ENCODE peak calls at places on chromosomes 11 and 22, in four cellular contexts. I is NT2/D1, A is H1, W is right atrium auricular region. Y is an unnamed sample.

GRCh38 chr11:77374611-77375031 is 73.1 kb upstream of the GDPD4 start:
- DNase-seq in I (no peak), A (no peak), W (no peak), Y (no peak)

GRCh38 chr22:37218771-37219411 is 6.6 kb upstream of the SSTR3 start:
- DNase-seq in I (no peak), A (no peak), W (no peak), Y (no peak)

GRCh38 chr22:26134654-26135330 is 34.5 kb upstream of the SEZ6L start:
- DNase-seq in I (no peak), A (peak; percentile 58), W (no peak), Y (no peak)

GRCh38 chr11:60910281-60910687 is 3.7 kb upstream of the TMEM109 start:
- DNase-seq in I (no peak), A (no peak), W (no peak), Y (no peak)

GRCh38 chr11:126815111-126815510 is 185.5 kb downstream of the KIRREL3 start:
- DNase-seq in I (no peak), A (no peak), W (no peak), Y (no peak)

GRCh38 chr11:49302360-49302759 is 94.0 kb upstream of the FOLH1 start:
- DNase-seq in I (no peak), A (no peak), W (no peak), Y (no peak)

GRCh38 chr11:134667175-134667500 is 255.1 kb upstream of the B3GAT1 start:
- DNase-seq in I (no peak), A (no peak), W (no peak), Y (no peak)

GRCh38 chr11:66846671-66847091 is 3.4 kb downstream of the RCE1 start:
- DNase-seq in I (no peak), A (no peak), W (no peak), Y (no peak)

GRCh38 chr22:19001204-19001603 is 65.1 kb upstream of the PRODH start:
- DNase-seq in I (no peak), A (no peak), W (no peak), Y (no peak)

GRCh38 chr11:9438611-9439010 is 22.2 kb upstream of the ZNF143 start:
- DNase-seq in I (no peak), A (no peak), W (no peak), Y (no peak)

GRCh38 chr11:35166369-35167360 is 27.7 kb downstream of the CD44 start:
- DNase-seq in I (no peak), A (no peak), W (peak; percentile 64), Y (no peak)

GRCh38 chr11:72446929-72447753 is 12.8 kb upstream of the CLPB start:
- DNase-seq in I (peak; percentile 27), A (no peak), W (no peak), Y (peak; percentile 76)

GRCh38 chr11:71372693-71373657 is 75.2 kb downstream of the DHCR7 start:
- DNase-seq in I (peak; percentile 15), A (no peak), W (no peak), Y (peak; percentile 14)

GRCh38 chr22:45553333-45554039 is 50.8 kb downstream of the FBLN1 start:
- DNase-seq in I (peak; percentile 64), A (peak; percentile 95), W (peak; percentile 88), Y (peak; percentile 87)

GRCh38 chr22:46747646-46748045 is 9.6 kb upstream of the CERK start:
- DNase-seq in I (no peak), A (no peak), W (no peak), Y (no peak)

GRCh38 chr11:1561955-1562354 is 10.1 kb downstream of the DUSP8 start:
- DNase-seq in I (no peak), A (no peak), W (no peak), Y (no peak)

GRCh38 chr22:23226497-23226850 is 46.2 kb downstream of the BCR start:
- DNase-seq in I (no peak), A (no peak), W (no peak), Y (no peak)

GRCh38 chr11:86672007-86672621 is at the start of gene ME3:
- DNase-seq in I (no peak), A (peak; percentile 76), W (peak; percentile 80), Y (peak; percentile 62)
- H3K4me3 ChIP-seq in I (peak within 1 kb of the TSS; percentile 53), A (peak within 1 kb of the TSS; percentile 69), W (peak within 1 kb of the TSS; percentile 77), Y (peak within 1 kb of the TSS; percentile 41)

DNA sequence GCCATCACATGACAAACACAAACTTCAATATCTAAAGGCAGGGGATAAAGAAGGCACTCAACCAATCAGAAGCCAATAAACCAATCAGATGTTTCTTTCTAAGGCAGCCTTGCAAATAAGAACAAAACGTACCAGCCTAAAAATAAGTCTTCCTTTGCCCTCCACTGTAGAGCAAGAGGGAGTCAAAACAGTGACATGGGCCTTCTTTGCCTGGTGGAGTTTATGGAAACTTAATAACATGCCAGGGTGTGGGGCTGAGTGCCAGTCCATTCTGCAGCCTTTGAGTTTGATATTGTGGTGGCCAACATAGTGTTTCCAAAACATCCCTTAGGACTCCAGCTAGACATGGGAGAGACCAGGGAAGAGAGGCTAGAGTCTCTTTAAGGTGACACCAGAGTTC is 126.1 kb upstream of the NECTIN1 start:
- DNase-seq in I (no peak), A (no peak), W (no peak), Y (no peak)
- H3K4me3 ChIP-seq in I (no peak overlapping the region), A (no peak overlapping the region), W (no peak overlapping the region), Y (no peak overlapping the region)

DNA sequence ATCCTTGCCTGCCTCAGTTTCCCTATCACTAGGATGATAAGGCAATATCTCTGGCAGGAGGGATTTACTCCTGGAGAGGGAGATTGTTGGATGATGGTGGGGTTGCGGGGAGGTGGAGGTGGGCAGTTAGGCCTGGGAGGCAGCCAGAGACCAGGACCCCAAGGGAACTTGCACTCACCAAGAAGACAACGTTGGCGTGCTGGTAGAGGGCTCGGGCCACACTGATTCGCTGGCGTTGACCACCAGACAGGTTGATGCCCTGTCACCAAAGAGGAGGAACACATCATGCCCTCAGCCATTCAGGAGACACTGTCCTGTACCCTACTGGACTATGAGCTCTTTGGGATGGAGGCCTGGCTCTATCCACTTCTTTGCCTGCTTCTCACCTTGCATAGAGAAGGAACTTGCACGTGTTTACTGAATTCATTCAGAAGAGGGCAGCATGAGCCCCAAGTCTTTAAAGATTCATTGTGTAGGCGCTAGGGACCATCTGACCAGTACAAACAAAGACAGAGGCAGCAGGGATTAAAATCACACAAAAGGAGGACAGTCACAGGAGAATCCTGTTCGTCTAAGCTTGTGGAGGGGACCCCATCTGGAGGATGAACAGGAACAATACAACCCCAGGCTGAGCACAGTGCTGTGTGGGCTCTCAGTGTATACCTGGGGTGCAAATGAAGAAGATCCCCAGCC is 24.2 kb upstream of the KCNJ11 start:
- DNase-seq in I (peak; percentile 13), A (no peak), W (no peak), Y (no peak)
- H3K4me3 ChIP-seq in I (no peak overlapping the region), A (no peak overlapping the region), W (no peak overlapping the region), Y (no peak overlapping the region)

DNA sequence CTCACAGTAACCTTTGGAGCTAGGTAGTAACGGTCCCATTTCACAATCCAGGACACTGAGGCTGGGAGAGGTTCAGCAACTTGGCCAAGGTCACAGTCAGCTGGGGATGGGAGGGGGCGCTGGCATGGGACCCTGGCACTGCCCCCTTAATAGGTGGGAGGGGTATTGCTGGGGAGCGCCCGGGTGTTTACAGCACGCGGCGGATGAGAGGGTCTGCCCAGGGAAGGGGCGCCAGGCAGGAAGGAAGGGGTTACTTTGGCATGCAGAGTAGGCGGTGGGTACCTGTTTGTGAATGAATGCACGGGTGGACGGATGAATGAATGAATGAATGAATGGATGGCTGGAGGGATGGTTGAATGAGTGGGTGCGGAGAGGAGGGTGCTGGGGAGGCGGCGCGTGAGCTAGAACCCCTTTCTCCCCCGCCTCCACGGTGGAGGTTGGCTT is 628 bp upstream of the FLRT1 start:
- DNase-seq in I (no peak), A (no peak), W (no peak), Y (no peak)
- H3K4me3 ChIP-seq in I (peak overlapping the region; percentile 32), A (no peak overlapping the region), W (peak overlapping the region; percentile 39), Y (peak overlapping the region; percentile 17)

DNA sequence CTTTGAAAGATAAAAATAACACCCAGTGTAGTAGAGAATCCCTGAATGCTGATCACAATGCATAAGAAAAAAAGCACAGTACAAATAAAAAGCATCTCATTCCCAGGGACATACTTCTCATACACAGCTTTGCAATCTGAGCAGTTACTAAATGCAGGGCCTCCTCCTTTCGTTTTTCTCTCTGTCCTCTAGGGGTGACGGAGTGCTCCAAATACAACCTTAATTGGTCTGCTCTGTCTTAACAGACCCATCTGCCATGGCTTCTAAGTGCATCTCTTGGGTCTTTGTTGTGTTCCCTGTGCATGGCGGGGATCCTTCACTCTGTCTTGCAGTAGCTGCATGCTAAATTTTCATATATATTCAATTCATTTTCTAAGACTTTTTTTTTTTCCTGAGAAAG is 1114.2 kb upstream of the RAG2 start:
- DNase-seq in I (peak; percentile 52), A (no peak), W (no peak), Y (peak; percentile 39)
- H3K4me3 ChIP-seq in I (no peak overlapping the region), A (no peak overlapping the region), W (no peak overlapping the region), Y (no peak overlapping the region)

DNA sequence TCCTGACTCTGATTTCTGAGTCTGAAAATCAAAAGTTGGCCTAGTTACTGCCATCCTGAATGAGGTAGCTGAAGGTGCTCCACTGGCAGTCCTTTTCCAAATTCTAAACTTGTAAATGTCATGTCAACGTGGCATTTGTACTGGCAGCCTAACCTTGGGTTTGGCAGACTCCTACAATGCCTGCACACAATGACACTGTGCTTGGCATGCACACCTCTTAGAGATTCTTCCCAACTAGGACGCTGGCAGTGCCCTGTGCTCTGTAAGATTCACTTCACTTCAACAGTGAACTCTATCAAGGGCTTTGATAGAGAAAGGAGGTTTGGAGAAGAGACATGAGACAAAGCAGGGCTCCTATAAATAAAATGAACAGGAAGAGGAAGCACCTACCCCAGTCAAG is 21.9 kb upstream of the PPP2R1B start:
- DNase-seq in I (no peak), A (no peak), W (no peak), Y (no peak)
- H3K4me3 ChIP-seq in I (no peak overlapping the region), A (no peak overlapping the region), W (no peak overlapping the region), Y (no peak overlapping the region)

DNA sequence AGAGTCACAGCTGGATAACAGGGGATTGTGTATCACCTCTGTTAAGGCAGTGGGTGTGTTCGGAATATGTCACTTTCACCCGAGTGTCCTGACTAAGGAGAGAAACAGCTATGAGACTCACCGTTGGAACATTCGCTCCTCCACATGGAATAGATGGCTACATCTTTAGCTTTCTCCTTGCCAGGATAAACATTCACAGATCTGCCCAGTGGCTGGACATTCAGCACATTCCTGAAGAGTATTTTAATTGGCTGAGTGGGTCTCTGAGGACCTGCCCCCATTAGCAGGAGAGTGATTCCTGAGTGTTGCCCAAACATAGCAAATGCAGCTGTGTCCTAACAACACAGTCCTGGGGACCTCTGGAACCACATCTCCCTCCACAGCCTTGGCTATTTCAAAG is 434.9 kb upstream of the CADM1 start:
- DNase-seq in I (no peak), A (no peak), W (no peak), Y (peak; percentile 12)
- H3K4me3 ChIP-seq in I (no peak overlapping the region), A (no peak overlapping the region), W (no peak overlapping the region), Y (no peak overlapping the region)

GRCh38 chr22:38923463-38924196 is 33.8 kb upstream of the APOBEC3A start:
- DNase-seq in I (no peak), A (no peak), W (peak; percentile 89), Y (peak; percentile 28)
- H3K4me3 ChIP-seq in I (no peak overlapping the region), A (no peak overlapping the region), W (peak overlapping the region; percentile 18), Y (no peak overlapping the region)

DNA sequence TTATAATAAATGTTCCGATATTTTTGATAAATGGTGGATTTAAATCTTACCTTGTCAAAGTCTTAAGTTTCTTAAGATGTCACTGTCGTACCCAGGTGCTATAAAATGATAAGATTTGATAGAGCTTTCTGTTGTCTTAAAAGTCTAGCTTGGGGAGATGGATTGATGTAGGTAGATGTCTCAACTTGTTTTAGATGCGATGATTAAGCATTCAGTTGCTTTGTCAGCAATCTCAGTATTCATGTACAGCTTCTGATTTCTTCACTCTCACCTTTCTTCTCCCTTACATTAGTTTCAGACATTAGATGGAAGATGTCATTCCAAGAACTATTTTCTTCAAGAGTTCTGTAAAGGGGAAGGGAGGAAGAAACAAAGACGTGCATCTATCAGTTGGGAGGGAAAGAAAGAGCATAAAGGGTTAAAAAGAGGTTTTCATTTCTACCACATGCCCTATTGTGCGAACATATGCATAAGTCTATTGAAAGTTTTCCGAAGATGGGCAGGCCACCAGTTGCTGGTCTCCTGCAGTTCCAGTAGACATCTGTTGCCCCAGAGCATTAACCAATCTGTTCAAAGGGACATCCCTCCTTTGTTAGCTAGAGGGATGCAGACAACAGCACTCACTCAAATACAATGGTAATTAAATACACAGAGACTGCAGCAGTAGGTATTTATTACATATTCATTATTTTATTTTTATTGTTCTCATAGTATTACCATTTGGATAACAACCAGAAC is 38.4 kb downstream of the ZC3H12C start:
- DNase-seq in I (no peak), A (no peak), W (no peak), Y (no peak)
- H3K4me3 ChIP-seq in I (no peak overlapping the region), A (no peak overlapping the region), W (no peak overlapping the region), Y (no peak overlapping the region)